ENCODE peak calls at places on chromosome 15, in four cellular contexts. One of them, this sample, is unnamed.

GRCh38 chr15:74318376-74319137 is 48.9 kb downstream of the CYP11A1 start:
- DNase-seq in G401: no peak
- DNase-seq in tibial nerve: no peak
- DNase-seq in stimulated activated CD4-positive, alpha-beta T cell treated with anti-CD3 and anti-CD28 coated beads, Interleukin-4, amount 100 ng/mL, for 4 hours: no peak
- DNase-seq in this sample: peak

GRCh38 chr15:40349163-40349562 is 1.7 kb upstream of the PHGR1 start:
- DNase-seq in tibial nerve: no peak
- DNase-seq in stimulated activated CD4-positive, alpha-beta T cell treated with anti-CD3 and anti-CD28 coated beads, Interleukin-4, amount 100 ng/mL, for 4 hours: no peak
- DNase-seq in G401: no peak
- DNase-seq in this sample: no peak

GRCh38 chr15:79644091-79644490 is 212.0 kb downstream of the MINAR1 start:
- DNase-seq in stimulated activated CD4-positive, alpha-beta T cell treated with anti-CD3 and anti-CD28 coated beads, Interleukin-4, amount 100 ng/mL, for 4 hours: no peak
- DNase-seq in G401: no peak
- DNase-seq in tibial nerve: no peak
- DNase-seq in this sample: no peak

GRCh38 chr15:41561777-41562145 is 2.7 kb downstream of the TYRO3 start:
- DNase-seq in stimulated activated CD4-positive, alpha-beta T cell treated with anti-CD3 and anti-CD28 coated beads, Interleukin-4, amount 100 ng/mL, for 4 hours: no peak
- DNase-seq in tibial nerve: peak
- DNase-seq in G401: peak
- DNase-seq in this sample: peak

GRCh38 chr15:28182731-28183130 is 83.6 kb upstream of the OCA2 start:
- DNase-seq in G401: no peak
- DNase-seq in stimulated activated CD4-positive, alpha-beta T cell treated with anti-CD3 and anti-CD28 coated beads, Interleukin-4, amount 100 ng/mL, for 4 hours: no peak
- DNase-seq in tibial nerve: no peak
- DNase-seq in this sample: no peak

GRCh38 chr15:81327526-81327925 is 3.6 kb upstream of the STARD5 start:
- DNase-seq in tibial nerve: no peak
- DNase-seq in stimulated activated CD4-positive, alpha-beta T cell treated with anti-CD3 and anti-CD28 coated beads, Interleukin-4, amount 100 ng/mL, for 4 hours: no peak
- DNase-seq in G401: no peak
- DNase-seq in this sample: no peak

GRCh38 chr15:66905954-66906353 is 159.4 kb upstream of the SMAD3 start:
- DNase-seq in stimulated activated CD4-positive, alpha-beta T cell treated with anti-CD3 and anti-CD28 coated beads, Interleukin-4, amount 100 ng/mL, for 4 hours: no peak
- DNase-seq in tibial nerve: no peak
- DNase-seq in G401: peak
- DNase-seq in this sample: no peak

GRCh38 chr15:74835312-74835823 is 7.6 kb downstream of the ULK3 start:
- DNase-seq in G401: peak
- DNase-seq in stimulated activated CD4-positive, alpha-beta T cell treated with anti-CD3 and anti-CD28 coated beads, Interleukin-4, amount 100 ng/mL, for 4 hours: peak
- DNase-seq in tibial nerve: no peak
- DNase-seq in this sample: peak

GRCh38 chr15:57224664-57225063 is 151.6 kb upstream of the CGNL1 start:
- DNase-seq in G401: no peak
- DNase-seq in tibial nerve: no peak
- DNase-seq in stimulated activated CD4-positive, alpha-beta T cell treated with anti-CD3 and anti-CD28 coated beads, Interleukin-4, amount 100 ng/mL, for 4 hours: no peak
- DNase-seq in this sample: no peak

GRCh38 chr15:78943692-78944091 is 1.2 kb downstream of the CTSH start:
- DNase-seq in tibial nerve: no peak
- DNase-seq in G401: no peak
- DNase-seq in stimulated activated CD4-positive, alpha-beta T cell treated with anti-CD3 and anti-CD28 coated beads, Interleukin-4, amount 100 ng/mL, for 4 hours: no peak
- DNase-seq in this sample: peak

GRCh38 chr15:46955576-46955975 is 761.7 kb upstream of the SEMA6D start:
- DNase-seq in G401: no peak
- DNase-seq in tibial nerve: no peak
- DNase-seq in stimulated activated CD4-positive, alpha-beta T cell treated with anti-CD3 and anti-CD28 coated beads, Interleukin-4, amount 100 ng/mL, for 4 hours: no peak
- DNase-seq in this sample: no peak

GRCh38 chr15:92430067-92430435 is 36.4 kb downstream of the ST8SIA2 start:
- DNase-seq in stimulated activated CD4-positive, alpha-beta T cell treated with anti-CD3 and anti-CD28 coated beads, Interleukin-4, amount 100 ng/mL, for 4 hours: no peak
- DNase-seq in G401: no peak
- DNase-seq in tibial nerve: no peak
- DNase-seq in this sample: peak

GRCh38 chr15:72464251-72464650 is 9.9 kb upstream of the ARIH1 start:
- DNase-seq in stimulated activated CD4-positive, alpha-beta T cell treated with anti-CD3 and anti-CD28 coated beads, Interleukin-4, amount 100 ng/mL, for 4 hours: no peak
- DNase-seq in G401: no peak
- DNase-seq in tibial nerve: no peak
- DNase-seq in this sample: no peak

GRCh38 chr15:34799149-34799824 is 3.9 kb upstream of the ACTC1 start:
- DNase-seq in tibial nerve: no peak
- DNase-seq in stimulated activated CD4-positive, alpha-beta T cell treated with anti-CD3 and anti-CD28 coated beads, Interleukin-4, amount 100 ng/mL, for 4 hours: no peak
- DNase-seq in G401: peak
- DNase-seq in this sample: no peak

GRCh38 chr15:78533331-78533730 is 6.9 kb upstream of the PSMA4 start:
- DNase-seq in tibial nerve: no peak
- DNase-seq in G401: no peak
- DNase-seq in stimulated activated CD4-positive, alpha-beta T cell treated with anti-CD3 and anti-CD28 coated beads, Interleukin-4, amount 100 ng/mL, for 4 hours: no peak
- DNase-seq in this sample: no peak

GRCh38 chr15:40045572-40046217 is 6.7 kb upstream of the SRP14 start:
- DNase-seq in stimulated activated CD4-positive, alpha-beta T cell treated with anti-CD3 and anti-CD28 coated beads, Interleukin-4, amount 100 ng/mL, for 4 hours: no peak
- DNase-seq in G401: no peak
- DNase-seq in tibial nerve: no peak
- DNase-seq in this sample: no peak

GRCh38 chr15:49621327-49622210 is 721 bp downstream of the DTWD1 start:
- DNase-seq in stimulated activated CD4-positive, alpha-beta T cell treated with anti-CD3 and anti-CD28 coated beads, Interleukin-4, amount 100 ng/mL, for 4 hours: no peak
- DNase-seq in G401: peak
- DNase-seq in tibial nerve: no peak
- DNase-seq in this sample: peak

GRCh38 chr15:101372149-101372577 is 77.1 kb upstream of the SNRPA1 start:
- DNase-seq in stimulated activated CD4-positive, alpha-beta T cell treated with anti-CD3 and anti-CD28 coated beads, Interleukin-4, amount 100 ng/mL, for 4 hours: no peak
- DNase-seq in G401: no peak
- DNase-seq in tibial nerve: no peak
- DNase-seq in this sample: peak

GRCh38 chr15:31501536-31502157 is 175.0 kb downstream of the KLF13 start:
- DNase-seq in tibial nerve: no peak
- DNase-seq in G401: no peak
- DNase-seq in stimulated activated CD4-positive, alpha-beta T cell treated with anti-CD3 and anti-CD28 coated beads, Interleukin-4, amount 100 ng/mL, for 4 hours: no peak
- DNase-seq in this sample: no peak

GRCh38 chr15:35540031-35540430 is 5.9 kb downstream of the DPH6 start:
- DNase-seq in stimulated activated CD4-positive, alpha-beta T cell treated with anti-CD3 and anti-CD28 coated beads, Interleukin-4, amount 100 ng/mL, for 4 hours: no peak
- DNase-seq in G401: no peak
- DNase-seq in tibial nerve: no peak
- DNase-seq in this sample: no peak

GRCh38 chr15:73328149-73328820 is 40.5 kb downstream of the HCN4 start:
- DNase-seq in tibial nerve: no peak
- DNase-seq in G401: no peak
- DNase-seq in stimulated activated CD4-positive, alpha-beta T cell treated with anti-CD3 and anti-CD28 coated beads, Interleukin-4, amount 100 ng/mL, for 4 hours: no peak
- DNase-seq in this sample: no peak

GRCh38 chr15:82680200-82681102 is 29.2 kb downstream of the AP3B2 start:
- DNase-seq in tibial nerve: no peak
- DNase-seq in G401: no peak
- DNase-seq in stimulated activated CD4-positive, alpha-beta T cell treated with anti-CD3 and anti-CD28 coated beads, Interleukin-4, amount 100 ng/mL, for 4 hours: peak
- DNase-seq in this sample: peak

GRCh38 chr15:56460046-56460445 is 4.9 kb downstream of the MNS1 start:
- DNase-seq in tibial nerve: no peak
- DNase-seq in G401: no peak
- DNase-seq in stimulated activated CD4-positive, alpha-beta T cell treated with anti-CD3 and anti-CD28 coated beads, Interleukin-4, amount 100 ng/mL, for 4 hours: no peak
- DNase-seq in this sample: no peak

GRCh38 chr15:70033529-70034140 is 64.1 kb downstream of the TLE3 start:
- DNase-seq in stimulated activated CD4-positive, alpha-beta T cell treated with anti-CD3 and anti-CD28 coated beads, Interleukin-4, amount 100 ng/mL, for 4 hours: no peak
- DNase-seq in G401: no peak
- DNase-seq in tibial nerve: no peak
- DNase-seq in this sample: peak

GRCh38 chr15:55742927-55743614 is at the start of gene PRTG:
- DNase-seq in stimulated activated CD4-positive, alpha-beta T cell treated with anti-CD3 and anti-CD28 coated beads, Interleukin-4, amount 100 ng/mL, for 4 hours: no peak
- DNase-seq in tibial nerve: peak
- DNase-seq in G401: peak
- DNase-seq in this sample: peak

GRCh38 chr15:85044251-85044853 is 62.7 kb downstream of the PDE8A start:
- DNase-seq in stimulated activated CD4-positive, alpha-beta T cell treated with anti-CD3 and anti-CD28 coated beads, Interleukin-4, amount 100 ng/mL, for 4 hours: peak
- DNase-seq in tibial nerve: no peak
- DNase-seq in G401: peak
- DNase-seq in this sample: peak

GRCh38 chr15:66046326-66046725 is 177.0 kb downstream of the RAB11A start:
- DNase-seq in G401: peak
- DNase-seq in stimulated activated CD4-positive, alpha-beta T cell treated with anti-CD3 and anti-CD28 coated beads, Interleukin-4, amount 100 ng/mL, for 4 hours: no peak
- DNase-seq in tibial nerve: no peak
- DNase-seq in this sample: no peak

GRCh38 chr15:69593981-69594966 is 141.7 kb downstream of the RPLP1 start:
- DNase-seq in stimulated activated CD4-positive, alpha-beta T cell treated with anti-CD3 and anti-CD28 coated beads, Interleukin-4, amount 100 ng/mL, for 4 hours: no peak
- DNase-seq in tibial nerve: peak
- DNase-seq in G401: peak
- DNase-seq in this sample: peak

GRCh38 chr15:89362203-89363101 is 27.8 kb upstream of the POLG start:
- DNase-seq in G401: peak
- DNase-seq in tibial nerve: no peak
- DNase-seq in stimulated activated CD4-positive, alpha-beta T cell treated with anti-CD3 and anti-CD28 coated beads, Interleukin-4, amount 100 ng/mL, for 4 hours: no peak
- DNase-seq in this sample: no peak

GRCh38 chr15:81400640-81401236 is 26.7 kb upstream of the TMC3 start:
- DNase-seq in tibial nerve: no peak
- DNase-seq in G401: peak
- DNase-seq in stimulated activated CD4-positive, alpha-beta T cell treated with anti-CD3 and anti-CD28 coated beads, Interleukin-4, amount 100 ng/mL, for 4 hours: no peak
- DNase-seq in this sample: peak

GRCh38 chr15:66895794-66896453 is 169.5 kb upstream of the SMAD3 start:
- DNase-seq in stimulated activated CD4-positive, alpha-beta T cell treated with anti-CD3 and anti-CD28 coated beads, Interleukin-4, amount 100 ng/mL, for 4 hours: no peak
- DNase-seq in tibial nerve: no peak
- DNase-seq in G401: no peak
- DNase-seq in this sample: no peak

GRCh38 chr15:39171944-39172368 is 408.9 kb upstream of the THBS1 start:
- DNase-seq in G401: peak
- DNase-seq in tibial nerve: peak
- DNase-seq in stimulated activated CD4-positive, alpha-beta T cell treated with anti-CD3 and anti-CD28 coated beads, Interleukin-4, amount 100 ng/mL, for 4 hours: peak
- DNase-seq in this sample: peak

GRCh38 chr15:28105793-28106192 is 6.7 kb upstream of the OCA2 start:
- DNase-seq in tibial nerve: no peak
- DNase-seq in G401: no peak
- DNase-seq in stimulated activated CD4-positive, alpha-beta T cell treated with anti-CD3 and anti-CD28 coated beads, Interleukin-4, amount 100 ng/mL, for 4 hours: no peak
- DNase-seq in this sample: no peak

GRCh38 chr15:29685156-29686078 is 136.9 kb downstream of the TJP1 start:
- DNase-seq in tibial nerve: no peak
- DNase-seq in G401: no peak
- DNase-seq in stimulated activated CD4-positive, alpha-beta T cell treated with anti-CD3 and anti-CD28 coated beads, Interleukin-4, amount 100 ng/mL, for 4 hours: no peak
- DNase-seq in this sample: peak

GRCh38 chr15:76994971-76995945 is at the start of gene PSTPIP1:
- DNase-seq in G401: peak
- DNase-seq in tibial nerve: no peak
- DNase-seq in stimulated activated CD4-positive, alpha-beta T cell treated with anti-CD3 and anti-CD28 coated beads, Interleukin-4, amount 100 ng/mL, for 4 hours: peak
- DNase-seq in this sample: peak